ENCODE peak calls at places on chromosomes 4 and X, in six cellular contexts. G, R, J, A, H and S are unnamed samples.

GRCh38 chr4:7384929-7385890 is 49.5 kb downstream of the PSAPL1 start:
- DNase-seq in H (no peak), J (no peak), A (no peak), R (peak), G (no peak), S (no peak)

GRCh38 chr4:34043131-34043530 is 2201.2 kb downstream of the ARAP2 start:
- DNase-seq in H (no peak), G (no peak), J (no peak), R (no peak), A (no peak), S (no peak)

GRCh38 chr4:124530464-124531077 is 182.0 kb downstream of the ANKRD50 start:
- DNase-seq in R (no peak), J (no peak), A (no peak), G (no peak), H (no peak), S (no peak)

GRCh38 chr4:23060776-23061175 is 368.0 kb downstream of the GBA3 start:
- DNase-seq in A (no peak), R (no peak), H (no peak), G (no peak), J (no peak), S (no peak)

GRCh38 chr4:148239406-148239805 is 202.8 kb downstream of the NR3C2 start:
- DNase-seq in H (peak), R (no peak), J (no peak), G (no peak), A (no peak), S (no peak)

GRCh38 chrX:118220509-118220908 is 103.9 kb upstream of the KLHL13 start:
- DNase-seq in J (no peak), G (no peak), R (no peak), H (no peak), A (no peak), S (no peak)

GRCh38 chr4:54842226-54843055 is 184.7 kb downstream of the KIT start:
- DNase-seq in G (no peak), J (no peak), A (no peak), R (no peak), H (no peak), S (no peak)

GRCh38 chrX:45749375-45749774 is 548.7 kb upstream of the DIPK2B start:
- DNase-seq in H (peak), A (no peak), R (no peak), G (no peak), J (no peak), S (peak)

GRCh38 chr4:52780206-52780605 is 29.0 kb upstream of the ERVMER34-1 start:
- DNase-seq in R (no peak), A (no peak), G (peak), H (no peak), J (no peak), S (no peak)

GRCh38 chr4:76947369-76947768 is 2.2 kb upstream of the SEPTIN11 start:
- DNase-seq in G (no peak), R (no peak), J (no peak), H (no peak), A (no peak), S (no peak)

GRCh38 chr4:30380404-30380998 is 339.7 kb upstream of the PCDH7 start:
- DNase-seq in H (no peak), A (no peak), J (no peak), G (peak), R (peak), S (peak)

GRCh38 chr4:176753049-176753448 is 39.7 kb downstream of the VEGFC start:
- DNase-seq in J (no peak), G (no peak), A (no peak), R (no peak), H (no peak), S (no peak)

GRCh38 chr4:25943312-25943711 is 29.3 kb downstream of the SMIM20 start:
- DNase-seq in A (no peak), J (no peak), R (no peak), G (no peak), H (no peak), S (no peak)

GRCh38 chrX:118420462-118420861 is 74.6 kb downstream of the WDR44 start:
- DNase-seq in H (no peak), G (peak), R (no peak), J (no peak), A (peak), S (peak)

GRCh38 chrX:132716006-132716405 is 227.2 kb upstream of the MBNL3 start:
- DNase-seq in R (no peak), J (no peak), G (no peak), A (no peak), H (no peak), S (no peak)

GRCh38 chr4:73705056-73705432 is 35.3 kb upstream of the CXCL8 start:
- DNase-seq in H (no peak), A (no peak), J (no peak), R (no peak), G (no peak), S (no peak)

GRCh38 chr4:24772061-24772705 is 23.2 kb upstream of the SOD3 start:
- DNase-seq in H (no peak), R (no peak), A (no peak), J (no peak), G (no peak), S (no peak)

GRCh38 chr4:22389240-22389871 is 126.5 kb downstream of the ADGRA3 start:
- DNase-seq in G (peak), J (no peak), A (peak), H (peak), R (peak), S (peak)

GRCh38 chrX:135345328-135345645 is 36.0 kb downstream of the ETDC start:
- DNase-seq in A (peak), R (no peak), G (peak), H (no peak), J (no peak), S (no peak)

GRCh38 chrX:20680998-20681397 is 414.3 kb upstream of the RPS6KA3 start:
- DNase-seq in R (no peak), A (no peak), H (no peak), G (no peak), J (no peak), S (peak)